ENCODE peak calls at places on chromosomes 3 and 15, in four cellular contexts. C is K562, E is GM12878, I is HepG2. Y is an unnamed sample.

GRCh38 chr3:125300416-125300815 is 74.7 kb downstream of the ZNF148 start:
- DNase-seq in C (no peak), E (no peak), I (no peak), Y (no peak)

GRCh38 chr15:79154491-79155182 is 64.1 kb upstream of the RASGRF1 start:
- DNase-seq in C (no peak), E (no peak), I (no peak), Y (no peak)

GRCh38 chr3:58093573-58094195 is 85.5 kb downstream of the FLNB start:
- DNase-seq in C (peak), E (no peak), I (no peak), Y (no peak)

GRCh38 chr3:152405915-152406802 is 137.4 kb downstream of the MBNL1 start:
- DNase-seq in C (no peak), E (no peak), I (no peak), Y (no peak)

GRCh38 chr3:25944328-25944727 is 154.4 kb downstream of the OXSM start:
- DNase-seq in C (peak), E (no peak), I (no peak), Y (no peak)

GRCh38 chr15:35545316-35545824 is 595 bp downstream of the DPH6 start:
- DNase-seq in C (peak), E (peak), I (peak), Y (no peak)

GRCh38 chr3:160804762-160805161 is 48.7 kb downstream of the PPM1L start:
- DNase-seq in C (no peak), E (no peak), I (no peak), Y (no peak)

GRCh38 chr3:159761377-159761776 is 227.3 kb upstream of the IL12A start:
- DNase-seq in C (no peak), E (no peak), I (no peak), Y (no peak)

GRCh38 chr15:42010434-42010833 is 10.4 kb downstream of the PLA2G4E start:
- DNase-seq in C (peak), E (peak), I (no peak), Y (no peak)

GRCh38 chr15:34708422-34708821 is 46.4 kb downstream of the GJD2 start:
- DNase-seq in C (peak), E (no peak), I (peak), Y (no peak)

GRCh38 chr3:58874795-58875194 is 175.0 kb downstream of the CFAP20DC start:
- DNase-seq in C (no peak), E (peak), I (no peak), Y (no peak)

GRCh38 chr15:88911766-88912118 is 1.4 kb downstream of the MFGE8 start:
- DNase-seq in C (peak), E (no peak), I (no peak), Y (peak)

GRCh38 chr15:35141743-35142356 is 56.8 kb upstream of the NANOGP8 start:
- DNase-seq in C (peak), E (no peak), I (peak), Y (no peak)

GRCh38 chr3:171811059-171811912 is 1.0 kb upstream of the PLD1 start:
- DNase-seq in C (peak), E (no peak), I (peak), Y (no peak)

GRCh38 chr3:170346481-170347125 is 10.9 kb upstream of the SKIL start:
- DNase-seq in C (no peak), E (no peak), I (no peak), Y (no peak)

GRCh38 chr3:41158947-41159346 is 40.4 kb upstream of the CTNNB1 start:
- DNase-seq in C (no peak), E (no peak), I (no peak), Y (no peak)

GRCh38 chr3:45180051-45180450 is 33.9 kb upstream of the CDCP1 start:
- DNase-seq in C (no peak), E (no peak), I (no peak), Y (no peak)

GRCh38 chr3:106431698-106432097 is 562.9 kb upstream of the CBLB start:
- DNase-seq in C (no peak), E (no peak), I (no peak), Y (no peak)

GRCh38 chr3:142958707-142959106 is 4.8 kb downstream of the PAQR9 start:
- DNase-seq in C (peak), E (no peak), I (no peak), Y (no peak)

GRCh38 chr3:111315911-111316310 is 226.1 kb upstream of the CD96 start:
- DNase-seq in C (no peak), E (no peak), I (no peak), Y (no peak)

GRCh38 chr3:197613187-197613586 is 57.4 kb upstream of the BDH1 start:
- DNase-seq in C (no peak), E (no peak), I (no peak), Y (no peak)

GRCh38 chr3:83523470-83524073 is 1435.2 kb upstream of the CADM2 start:
- DNase-seq in C (peak), E (peak), I (peak), Y (peak)

GRCh38 chr3:179037361-179037760 is 34.2 kb downstream of the ZMAT3 start:
- DNase-seq in C (no peak), E (no peak), I (no peak), Y (no peak)

GRCh38 chr15:88800026-88800425 is 3.2 kb upstream of the ACAN start:
- DNase-seq in C (no peak), E (no peak), I (no peak), Y (no peak)

GRCh38 chr15:62089616-62090015 is 22.8 kb downstream of the C2CD4A start:
- DNase-seq in C (no peak), E (no peak), I (no peak), Y (no peak)

GRCh38 chr3:23701711-23702110 is 104.0 kb upstream of the UBE2E1 start:
- DNase-seq in C (no peak), E (no peak), I (no peak), Y (no peak)

GRCh38 chr3:106687905-106688304 is 689.3 kb upstream of the CCDC54 start:
- DNase-seq in C (no peak), E (no peak), I (no peak), Y (no peak)

GRCh38 chr15:39594764-39595620 is 14.1 kb downstream of the THBS1 start:
- DNase-seq in C (no peak), E (no peak), I (no peak), Y (no peak)

GRCh38 chr3:134917631-134918030 is 122.6 kb downstream of the EPHB1 start:
- DNase-seq in C (no peak), E (no peak), I (no peak), Y (no peak)

GRCh38 chr3:43964640-43965039 is 273.9 kb downstream of the ABHD5 start:
- DNase-seq in C (no peak), E (no peak), I (no peak), Y (no peak)

GRCh38 chr3:14317057-14317553 is 85.3 kb upstream of the SLC6A6 start:
- DNase-seq in C (no peak), E (no peak), I (peak), Y (no peak)

GRCh38 chr3:18189651-18190050 is 235.5 kb downstream of the SATB1 start:
- DNase-seq in C (no peak), E (no peak), I (no peak), Y (no peak)

GRCh38 chr15:64096486-64097431 is 977 bp downstream of the SNX1 start:
- DNase-seq in C (peak), E (no peak), I (no peak), Y (no peak)

GRCh38 chr3:64368163-64369025 is 143.1 kb upstream of the PRICKLE2 start:
- DNase-seq in C (no peak), E (no peak), I (no peak), Y (no peak)

GRCh38 chr15:91919014-91919534 is 65.6 kb downstream of the SLCO3A1 start:
- DNase-seq in C (no peak), E (no peak), I (no peak), Y (no peak)

GRCh38 chr15:62983956-62984355 is 58.6 kb upstream of the TPM1 start:
- DNase-seq in C (peak), E (no peak), I (no peak), Y (no peak)

GRCh38 chr3:100634493-100635272 is 25.3 kb downstream of the ADGRG7 start:
- DNase-seq in C (peak), E (peak), I (peak), Y (no peak)
- TF ChIP-seq CREM in C (peak), E (no peak), I (no peak), Y (no peak)

GRCh38 chr3:104856743-104857142 is 510.0 kb upstream of the ALCAM start:
- DNase-seq in C (no peak), E (no peak), I (no peak), Y (no peak)
- TF ChIP-seq CREM in C (no peak), E (no peak), I (no peak), Y (no peak)

DNA sequence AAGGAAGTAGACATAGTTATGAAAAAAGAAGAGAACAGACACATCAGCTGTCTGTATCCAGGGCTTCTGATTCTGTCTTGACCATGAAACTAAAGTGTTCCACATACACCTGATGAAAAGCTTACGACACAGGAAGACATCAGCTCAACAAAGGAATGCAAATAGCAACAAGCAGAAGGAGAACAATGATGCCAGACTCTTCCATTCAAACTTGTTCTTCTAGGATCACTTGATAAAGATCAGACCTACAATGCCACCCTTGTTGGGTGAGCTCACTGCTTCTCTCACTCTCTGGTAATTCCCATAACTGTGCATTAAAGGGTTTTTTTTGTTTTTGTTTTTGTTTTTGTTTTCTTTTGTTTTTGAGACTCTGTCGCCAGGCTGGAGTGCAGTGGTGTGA is 49.7 kb downstream of the GATM start:
- DNase-seq in C (no peak), E (no peak), I (no peak), Y (no peak)
- TF ChIP-seq CREM in C (no peak), E (no peak), I (no peak), Y (no peak)

GRCh38 chr3:139975592-139976360 is 40.8 kb downstream of the CLSTN2 start:
- DNase-seq in C (no peak), E (no peak), I (no peak), Y (no peak)

GRCh38 chr3:139978966-139979365 is 44.0 kb downstream of the CLSTN2 start:
- DNase-seq in C (no peak), E (no peak), I (no peak), Y (no peak)

GRCh38 chr3:139974809-139975425 is 39.9 kb downstream of the CLSTN2 start:
- DNase-seq in C (no peak), E (no peak), I (no peak), Y (no peak)

GRCh38 chr3:139982404-139982803 is 47.4 kb downstream of the CLSTN2 start:
- DNase-seq in C (no peak), E (no peak), I (no peak), Y (no peak)

GRCh38 chr3:139979991-139980390 is 45.0 kb downstream of the CLSTN2 start:
- DNase-seq in C (no peak), E (no peak), I (no peak), Y (no peak)
- TF ChIP-seq CREM in C (no peak), E (no peak), I (no peak), Y (no peak)

GRCh38 chr15:45457215-45457614 is 65.3 kb downstream of the SLC30A4 start:
- DNase-seq in C (no peak), E (no peak), I (no peak), Y (no peak)

GRCh38 chr15:45458746-45459403 is 63.7 kb downstream of the SLC30A4 start:
- DNase-seq in C (peak), E (peak), I (peak), Y (peak)

GRCh38 chr15:45454825-45455224 is 67.7 kb downstream of the SLC30A4 start:
- DNase-seq in C (peak), E (peak), I (no peak), Y (no peak)

GRCh38 chr15:45457641-45458539 is 64.7 kb downstream of the SLC30A4 start:
- DNase-seq in C (peak), E (peak), I (peak), Y (peak)

GRCh38 chr15:45456212-45457106 is 66.1 kb downstream of the SLC30A4 start:
- DNase-seq in C (peak), E (peak), I (peak), Y (no peak)
- TF ChIP-seq CREM in C (peak), E (peak), I (no peak), Y (no peak)